ENCODE peak calls at places on chromosome 4, in seven cellular contexts. F is hypothalamus; R is brain microvascular endothelial cell; M is NCI-H446; J is CD4-positive, alpha-beta T cell; X is GM12891; G is frontal cortex. Y is an unnamed sample.

GRCh38 chr4:54645830-54646229 is 11.9 kb upstream of the KIT start:
- DNase-seq in J (no peak), R (no peak), F (no peak), X (no peak), G (no peak), M (no peak), Y (no peak)

GRCh38 chr4:52592287-52592686 is 66.8 kb downstream of the USP46 start:
- DNase-seq in M (no peak), J (no peak), R (no peak), F (no peak), G (no peak), X (no peak), Y (no peak)

GRCh38 chr4:67996127-67996526 is 32.8 kb upstream of the TMPRSS11A start:
- DNase-seq in F (no peak), G (no peak), R (no peak), J (no peak), X (no peak), M (no peak), Y (no peak)

GRCh38 chr4:81527115-81527514 is 55.4 kb upstream of the RASGEF1B start:
- DNase-seq in F (no peak), X (no peak), R (no peak), M (peak), J (no peak), G (no peak), Y (no peak)

GRCh38 chr4:13170131-13170530 is 314.0 kb downstream of the RAB28 start:
- DNase-seq in J (no peak), M (no peak), G (no peak), R (no peak), F (no peak), X (no peak), Y (no peak)

GRCh38 chr4:149291463-149291862 is 524.2 kb downstream of the IQCM start:
- DNase-seq in J (no peak), R (peak), G (no peak), F (no peak), X (no peak), M (peak), Y (no peak)

GRCh38 chr4:61628282-61628681 is 428.2 kb downstream of the ADGRL3 start:
- DNase-seq in X (no peak), J (no peak), G (no peak), M (no peak), R (no peak), F (no peak), Y (no peak)

GRCh38 chr4:110135523-110135922 is 62.9 kb downstream of the ELOVL6 start:
- DNase-seq in F (no peak), M (no peak), G (no peak), R (peak), J (no peak), X (no peak), Y (no peak)

GRCh38 chr4:121705521-121705920 is 8.7 kb upstream of the ANXA5 start:
- DNase-seq in F (no peak), R (no peak), J (no peak), M (no peak), X (no peak), G (no peak), Y (no peak)

GRCh38 chr4:6999172-7000086 is 43.7 kb upstream of the TADA2B start:
- DNase-seq in F (peak), R (no peak), G (no peak), M (no peak), X (no peak), J (peak), Y (peak)

GRCh38 chr4:88448905-88449689 is 7.8 kb upstream of the HERC5 start:
- DNase-seq in X (no peak), J (no peak), G (no peak), M (no peak), R (no peak), F (no peak), Y (no peak)

GRCh38 chr4:8380511-8381415 is 59.8 kb downstream of the ACOX3 start:
- DNase-seq in G (no peak), M (no peak), F (no peak), R (no peak), J (no peak), X (no peak), Y (no peak)

GRCh38 chr4:150986085-150986484 is 29.0 kb downstream of the LRBA start:
- DNase-seq in R (no peak), F (no peak), G (no peak), J (no peak), M (no peak), X (no peak), Y (no peak)

GRCh38 chr4:170336238-170336775 is 246.6 kb upstream of the AADAT start:
- DNase-seq in X (peak), F (no peak), G (no peak), R (no peak), J (no peak), M (no peak), Y (no peak)

GRCh38 chr4:65668201-65669007 is 1.9 kb downstream of the EPHA5 start:
- DNase-seq in R (peak), X (no peak), J (no peak), G (peak), M (peak), F (peak), Y (no peak)

Y was measured in A549.